ENCODE peak calls at places on chromosomes 11 and 22, in four cellular contexts. One of them, this sample, is unnamed.

GRCh38 chr22:38104084-38104483 is 6.4 kb downstream of the BAIAP2L2 start:
- DNase-seq in CD4-positive, CD25-positive, alpha-beta regulatory T cell: no peak
- DNase-seq in AG04450: no peak
- DNase-seq in psoas muscle: no peak
- DNase-seq in this sample: no peak

GRCh38 chr11:58999291-58999680 is 60.0 kb downstream of the GLYATL1 start:
- DNase-seq in psoas muscle: no peak
- DNase-seq in CD4-positive, CD25-positive, alpha-beta regulatory T cell: no peak
- DNase-seq in AG04450: no peak
- DNase-seq in this sample: no peak

GRCh38 chr11:13465909-13466371 is 2.9 kb upstream of the BTBD10 start:
- DNase-seq in psoas muscle: no peak
- DNase-seq in AG04450: no peak
- DNase-seq in CD4-positive, CD25-positive, alpha-beta regulatory T cell: peak; percentile 19
- DNase-seq in this sample: no peak

GRCh38 chr11:122258446-122258994 is 142.5 kb upstream of the BLID start:
- DNase-seq in psoas muscle: no peak
- DNase-seq in CD4-positive, CD25-positive, alpha-beta regulatory T cell: no peak
- DNase-seq in AG04450: no peak
- DNase-seq in this sample: no peak

GRCh38 chr22:18024276-18024939 is at the start of gene MICAL3:
- DNase-seq in psoas muscle: peak; percentile 62
- DNase-seq in CD4-positive, CD25-positive, alpha-beta regulatory T cell: peak; percentile 63
- DNase-seq in AG04450: no peak
- DNase-seq in this sample: peak; percentile 59

GRCh38 chr22:45996241-45997076 is 19.5 kb upstream of the WNT7B start:
- DNase-seq in psoas muscle: peak; percentile 78
- DNase-seq in AG04450: no peak
- DNase-seq in CD4-positive, CD25-positive, alpha-beta regulatory T cell: no peak
- DNase-seq in this sample: peak; percentile 79

GRCh38 chr11:101441747-101442146 is 142.1 kb downstream of the TRPC6 start:
- DNase-seq in AG04450: no peak
- DNase-seq in CD4-positive, CD25-positive, alpha-beta regulatory T cell: no peak
- DNase-seq in psoas muscle: no peak
- DNase-seq in this sample: no peak

GRCh38 chr22:38788417-38788816 is 5.5 kb downstream of the DNAL4 start:
- DNase-seq in AG04450: peak; percentile 72
- DNase-seq in CD4-positive, CD25-positive, alpha-beta regulatory T cell: no peak
- DNase-seq in psoas muscle: no peak
- DNase-seq in this sample: no peak

GRCh38 chr22:37428649-37429586 is 1.6 kb upstream of the ELFN2 start:
- DNase-seq in AG04450: no peak
- DNase-seq in CD4-positive, CD25-positive, alpha-beta regulatory T cell: peak; percentile 58
- DNase-seq in psoas muscle: no peak
- DNase-seq in this sample: peak; percentile 64

GRCh38 chr11:104095791-104096190 is 59.4 kb downstream of the DDI1 start:
- DNase-seq in psoas muscle: no peak
- DNase-seq in CD4-positive, CD25-positive, alpha-beta regulatory T cell: no peak
- DNase-seq in AG04450: no peak
- DNase-seq in this sample: no peak

GRCh38 chr11:114280696-114281095 is 15.5 kb upstream of the NNMT start:
- DNase-seq in AG04450: peak; percentile 65
- DNase-seq in CD4-positive, CD25-positive, alpha-beta regulatory T cell: no peak
- DNase-seq in psoas muscle: peak; percentile 60
- DNase-seq in this sample: peak; percentile 72

GRCh38 chr11:117818036-117818858 is 6.3 kb downstream of the FXYD2 start:
- DNase-seq in psoas muscle: no peak
- DNase-seq in CD4-positive, CD25-positive, alpha-beta regulatory T cell: no peak
- DNase-seq in AG04450: no peak
- DNase-seq in this sample: no peak

GRCh38 chr11:56624661-56625110 is 10.0 kb upstream of the OR5M1 start:
- DNase-seq in CD4-positive, CD25-positive, alpha-beta regulatory T cell: no peak
- DNase-seq in AG04450: no peak
- DNase-seq in psoas muscle: no peak
- DNase-seq in this sample: peak; percentile 41

GRCh38 chr11:5967708-5968107 is 586 bp downstream of the OR56A5 start:
- DNase-seq in AG04450: no peak
- DNase-seq in CD4-positive, CD25-positive, alpha-beta regulatory T cell: no peak
- DNase-seq in psoas muscle: no peak
- DNase-seq in this sample: no peak

GRCh38 chr11:30567148-30567547 is 19.0 kb downstream of the MPPED2 start:
- DNase-seq in CD4-positive, CD25-positive, alpha-beta regulatory T cell: no peak
- DNase-seq in AG04450: no peak
- DNase-seq in psoas muscle: no peak
- DNase-seq in this sample: no peak

GRCh38 chr11:6202036-6202435 is 3.0 kb downstream of the OR52W1 start:
- DNase-seq in CD4-positive, CD25-positive, alpha-beta regulatory T cell: no peak
- DNase-seq in psoas muscle: no peak
- DNase-seq in AG04450: no peak
- DNase-seq in this sample: no peak

GRCh38 chr11:67401495-67402191 is at the start of gene PPP1CA:
- DNase-seq in CD4-positive, CD25-positive, alpha-beta regulatory T cell: peak; percentile 91
- DNase-seq in psoas muscle: peak; percentile 91
- DNase-seq in AG04450: peak; percentile 65
- DNase-seq in this sample: peak; percentile 97

GRCh38 chr11:97742717-97743116 is 1278.0 kb upstream of the CNTN5 start:
- DNase-seq in psoas muscle: no peak
- DNase-seq in AG04450: no peak
- DNase-seq in CD4-positive, CD25-positive, alpha-beta regulatory T cell: no peak
- DNase-seq in this sample: no peak
- H3K9me3 ChIP-seq in psoas muscle: no peaks in the 10 kb centered on the region
- H3K9me3 ChIP-seq in AG04450: peaks cover 9% of the 10 kb centered on the region
- H3K9me3 ChIP-seq in CD4-positive, CD25-positive, alpha-beta regulatory T cell: peaks cover 12% of the 10 kb centered on the region
- H3K9me3 ChIP-seq in this sample: no peaks in the 10 kb centered on the region

GRCh38 chr11:134355136-134355535 is 23.3 kb downstream of the GLB1L2 start:
- DNase-seq in AG04450: no peak
- DNase-seq in CD4-positive, CD25-positive, alpha-beta regulatory T cell: no peak
- DNase-seq in psoas muscle: no peak
- DNase-seq in this sample: no peak
- H3K27ac ChIP-seq in AG04450: no peak overlapping the region
- H3K27ac ChIP-seq in CD4-positive, CD25-positive, alpha-beta regulatory T cell: no peak overlapping the region
- H3K27ac ChIP-seq in psoas muscle: no peak overlapping the region
- H3K27ac ChIP-seq in this sample: no peak overlapping the region

GRCh38 chr22:48140261-48140660 is 1377.8 kb downstream of the TBC1D22A start:
- DNase-seq in AG04450: no peak
- DNase-seq in CD4-positive, CD25-positive, alpha-beta regulatory T cell: no peak
- DNase-seq in psoas muscle: no peak
- DNase-seq in this sample: no peak

GRCh38 chr22:48143856-48144255 is 1381.4 kb downstream of the TBC1D22A start:
- DNase-seq in CD4-positive, CD25-positive, alpha-beta regulatory T cell: no peak
- DNase-seq in AG04450: no peak
- DNase-seq in psoas muscle: no peak
- DNase-seq in this sample: peak; percentile 16

GRCh38 chr22:48144318-48144717 is 1381.9 kb downstream of the TBC1D22A start:
- DNase-seq in CD4-positive, CD25-positive, alpha-beta regulatory T cell: no peak
- DNase-seq in psoas muscle: no peak
- DNase-seq in AG04450: no peak
- DNase-seq in this sample: no peak

GRCh38 chr22:48141301-48141700 is 1378.9 kb downstream of the TBC1D22A start:
- DNase-seq in psoas muscle: no peak
- DNase-seq in CD4-positive, CD25-positive, alpha-beta regulatory T cell: no peak
- DNase-seq in AG04450: no peak
- DNase-seq in this sample: no peak

GRCh38 chr22:48142388-48142787 is 1379.9 kb downstream of the TBC1D22A start:
- DNase-seq in psoas muscle: no peak
- DNase-seq in AG04450: no peak
- DNase-seq in CD4-positive, CD25-positive, alpha-beta regulatory T cell: no peak
- DNase-seq in this sample: no peak
- H3K9me3 ChIP-seq in psoas muscle: no peaks in the 10 kb centered on the region
- H3K9me3 ChIP-seq in AG04450: peaks cover 84% of the 10 kb centered on the region
- H3K9me3 ChIP-seq in CD4-positive, CD25-positive, alpha-beta regulatory T cell: no peaks in the 10 kb centered on the region
- H3K9me3 ChIP-seq in this sample: no peaks in the 10 kb centered on the region

GRCh38 chr11:64842851-64843841 is 1.3 kb downstream of the CDC42BPG start:
- DNase-seq in psoas muscle: no peak
- DNase-seq in CD4-positive, CD25-positive, alpha-beta regulatory T cell: no peak
- DNase-seq in AG04450: no peak
- DNase-seq in this sample: no peak
- H3K27ac ChIP-seq in psoas muscle: no peak overlapping the region
- H3K27ac ChIP-seq in CD4-positive, CD25-positive, alpha-beta regulatory T cell: no peak overlapping the region
- H3K27ac ChIP-seq in AG04450: no peak overlapping the region
- H3K27ac ChIP-seq in this sample: no peak overlapping the region

GRCh38 chr22:25636323-25636722 is 71.8 kb downstream of the GRK3 start:
- DNase-seq in AG04450: no peak
- DNase-seq in CD4-positive, CD25-positive, alpha-beta regulatory T cell: no peak
- DNase-seq in psoas muscle: no peak
- DNase-seq in this sample: no peak
- H3K9me3 ChIP-seq in AG04450: no peaks in the 10 kb centered on the region
- H3K9me3 ChIP-seq in CD4-positive, CD25-positive, alpha-beta regulatory T cell: no peaks in the 10 kb centered on the region
- H3K9me3 ChIP-seq in psoas muscle: peaks cover 6% of the 10 kb centered on the region
- H3K9me3 ChIP-seq in this sample: no peaks in the 10 kb centered on the region

DNA sequence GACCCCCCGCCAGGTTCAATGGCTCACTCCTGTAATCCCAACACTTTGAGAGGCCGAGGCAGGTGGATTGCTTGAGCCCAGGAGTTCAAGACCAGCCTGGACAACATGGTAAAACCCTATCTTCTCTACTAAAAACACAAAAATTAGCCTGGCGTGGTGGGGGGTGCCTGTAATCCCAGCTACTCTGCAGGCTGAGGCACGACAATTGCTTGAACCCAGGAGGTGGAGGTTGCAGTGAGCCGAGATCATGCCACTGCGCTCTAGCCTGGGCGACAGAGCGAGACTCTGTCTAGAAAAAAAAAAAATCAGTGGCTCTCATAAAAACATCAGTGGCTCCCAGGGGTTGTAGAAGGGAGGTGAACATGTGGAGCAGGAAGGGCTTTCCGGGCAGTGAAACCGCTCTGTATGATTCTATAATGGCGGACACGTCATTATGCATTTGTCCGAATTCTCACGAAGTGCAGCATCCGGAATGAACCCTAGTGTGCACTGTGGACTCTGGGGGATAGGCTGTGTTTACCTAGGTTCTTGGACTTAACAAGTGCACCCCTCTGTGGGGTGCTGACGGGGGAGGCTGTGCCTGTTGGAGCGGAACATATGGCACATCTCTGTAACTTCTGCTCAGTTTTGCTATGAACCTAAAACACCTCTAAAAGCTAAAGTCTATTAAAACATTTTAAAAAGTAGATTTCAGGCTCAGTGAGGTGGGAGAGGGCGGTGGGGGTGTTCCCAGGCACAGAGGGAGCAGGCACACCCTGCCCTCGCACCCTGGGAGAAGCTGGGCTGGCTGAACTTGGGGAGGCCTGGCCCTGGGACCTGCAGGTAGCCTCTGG is 49.1 kb upstream of the SEPTIN5 start:
- DNase-seq in CD4-positive, CD25-positive, alpha-beta regulatory T cell: no peak
- DNase-seq in psoas muscle: no peak
- DNase-seq in AG04450: no peak
- DNase-seq in this sample: no peak
- H3K27ac ChIP-seq in CD4-positive, CD25-positive, alpha-beta regulatory T cell: no peak overlapping the region
- H3K27ac ChIP-seq in psoas muscle: no peak overlapping the region
- H3K27ac ChIP-seq in AG04450: no peak overlapping the region
- H3K27ac ChIP-seq in this sample: no peak overlapping the region

GRCh38 chr11:413120-414081 is 1.4 kb downstream of the SIGIRR start:
- DNase-seq in psoas muscle: peak; percentile 8
- DNase-seq in CD4-positive, CD25-positive, alpha-beta regulatory T cell: no peak
- DNase-seq in AG04450: no peak
- DNase-seq in this sample: no peak

GRCh38 chr11:415640-416041 is 842 bp upstream of the SIGIRR start:
- DNase-seq in CD4-positive, CD25-positive, alpha-beta regulatory T cell: no peak
- DNase-seq in psoas muscle: peak; percentile 8
- DNase-seq in AG04450: no peak
- DNase-seq in this sample: no peak

GRCh38 chr11:412641-413119 is 2.1 kb downstream of the SIGIRR start:
- DNase-seq in CD4-positive, CD25-positive, alpha-beta regulatory T cell: no peak
- DNase-seq in psoas muscle: peak; percentile 10
- DNase-seq in AG04450: no peak
- DNase-seq in this sample: no peak

GRCh38 chr11:416051-416756 is 1.4 kb upstream of the SIGIRR start:
- DNase-seq in psoas muscle: peak; percentile 10
- DNase-seq in CD4-positive, CD25-positive, alpha-beta regulatory T cell: no peak
- DNase-seq in AG04450: no peak
- DNase-seq in this sample: no peak

DNA sequence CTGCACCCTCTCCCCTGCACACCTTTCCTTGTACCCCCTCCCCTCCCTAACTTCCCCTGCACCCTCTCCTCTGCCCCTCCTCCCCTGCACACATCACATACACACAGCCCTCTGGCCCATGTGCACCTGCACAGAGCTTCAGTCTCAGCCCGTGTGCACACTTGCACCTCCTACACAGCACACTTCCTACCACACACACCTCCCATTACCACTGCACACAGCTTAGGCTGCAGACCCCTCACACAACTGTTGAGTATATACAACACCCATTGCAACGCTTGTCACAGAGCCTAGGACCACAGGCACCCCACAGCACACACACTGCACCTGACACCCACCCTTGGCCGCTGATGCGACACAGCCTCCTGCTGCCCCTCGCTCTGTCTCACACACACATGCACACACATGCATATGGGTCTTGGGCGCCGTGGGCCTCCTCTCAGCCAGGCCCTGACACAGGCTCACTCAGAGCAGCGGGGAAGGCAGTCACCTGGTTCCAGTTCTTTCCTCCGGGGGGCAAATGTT is 404 bp downstream of the SIGIRR start:
- DNase-seq in AG04450: no peak
- DNase-seq in CD4-positive, CD25-positive, alpha-beta regulatory T cell: no peak
- DNase-seq in psoas muscle: no peak
- DNase-seq in this sample: no peak
- H3K9me3 ChIP-seq in AG04450: no peaks in the 10 kb centered on the region
- H3K9me3 ChIP-seq in CD4-positive, CD25-positive, alpha-beta regulatory T cell: no peaks in the 10 kb centered on the region
- H3K9me3 ChIP-seq in psoas muscle: no peaks in the 10 kb centered on the region
- H3K9me3 ChIP-seq in this sample: no peaks in the 10 kb centered on the region

This sample was measured in SJSA1.